ENCODE peak calls at places on chromosomes 3 and 15, in six cellular contexts. P is PC-3, S is heart left ventricle, F is SJSA1, G is neural progenitor cell, X is IMR-90. V is an unnamed sample.
A peak's percentile ranks its signal among the peaks of the same experiment; 100 is the strongest.

GRCh38 chr15:78934063-78935023 is 10.5 kb downstream of the CTSH start:
- DNase-seq in P (no peak), S (peak; percentile 47), F (no peak), G (no peak), X (no peak), V (no peak)

GRCh38 chr3:51712963-51713362 is 6.1 kb downstream of the GRM2 start:
- DNase-seq in P (no peak), S (no peak), F (peak; percentile 19), G (no peak), X (no peak), V (no peak)

GRCh38 chr3:48503406-48504050 is 446 bp downstream of the SHISA5 start:
- DNase-seq in P (peak; percentile 55), S (peak; percentile 61), F (no peak), G (peak; percentile 61), X (peak; percentile 42), V (peak; percentile 36)

GRCh38 chr3:37103103-37103815 is 71.1 kb downstream of the LRRFIP2 start:
- DNase-seq in P (no peak), S (no peak), F (no peak), G (no peak), X (no peak), V (no peak)

GRCh38 chr15:61759639-61760038 is 300.6 kb downstream of the VPS13C start:
- DNase-seq in P (no peak), S (no peak), F (no peak), G (no peak), X (no peak), V (no peak)

GRCh38 chr15:83999396-84000120 is 236.0 kb upstream of the GOLGA6L4 start:
- DNase-seq in P (peak; percentile 72), S (no peak), F (no peak), G (no peak), X (peak; percentile 2), V (peak; percentile 27)

GRCh38 chr3:52452570-52453221 is 1.1 kb downstream of the TNNC1 start:
- DNase-seq in P (no peak), S (peak; percentile 93), F (no peak), G (peak; percentile 24), X (no peak), V (peak; percentile 57)

GRCh38 chr3:107958151-107958550 is 132.7 kb downstream of the CD47 start:
- DNase-seq in P (no peak), S (no peak), F (no peak), G (no peak), X (no peak), V (no peak)

GRCh38 chr3:27888562-27888961 is 166.4 kb upstream of the EOMES start:
- DNase-seq in P (no peak), S (no peak), F (no peak), G (peak; percentile 15), X (peak; percentile 0), V (no peak)

GRCh38 chr3:119294402-119294888 is 262 bp downstream of the ARHGAP31 start:
- DNase-seq in P (no peak), S (peak; percentile 69), F (peak; percentile 50), G (peak; percentile 51), X (no peak), V (peak; percentile 53)

GRCh38 chr3:62248831-62249776 is 124.2 kb downstream of the FEZF2 start:
- DNase-seq in P (no peak), S (no peak), F (no peak), G (no peak), X (peak; percentile 2), V (no peak)

GRCh38 chr3:151407928-151408327 is 23.4 kb upstream of the P2RY12 start:
- DNase-seq in P (no peak), S (no peak), F (no peak), G (no peak), X (no peak), V (no peak)

GRCh38 chr15:99683000-99683670 is 50.1 kb downstream of the LYSMD4 start:
- DNase-seq in P (no peak), S (no peak), F (no peak), G (no peak), X (peak; percentile 22), V (no peak)

GRCh38 chr15:98681061-98681460 is 32.7 kb downstream of the IGF1R start:
- DNase-seq in P (no peak), S (no peak), F (no peak), G (no peak), X (no peak), V (no peak)

GRCh38 chr15:45377630-45378148 is 655 bp downstream of the GATM start:
- DNase-seq in P (no peak), S (peak; percentile 69), F (no peak), G (peak; percentile 41), X (no peak), V (peak; percentile 95)

GRCh38 chr3:38039899-38040261 is 872 bp downstream of the DLEC1 start:
- DNase-seq in P (no peak), S (peak; percentile 76), F (no peak), G (peak; percentile 41), X (peak; percentile 42), V (no peak)

GRCh38 chr3:194051554-194052175 is 84.3 kb upstream of the HES1 start:
- DNase-seq in P (no peak), S (no peak), F (no peak), G (no peak), X (no peak), V (no peak)

GRCh38 chr3:169152319-169152718 is 511.2 kb downstream of the MECOM start:
- DNase-seq in P (no peak), S (no peak), F (no peak), G (no peak), X (no peak), V (no peak)

GRCh38 chr3:3013299-3013698 is 96.9 kb downstream of the IL5RA start:
- DNase-seq in P (no peak), S (no peak), F (no peak), G (no peak), X (no peak), V (no peak)

DNA sequence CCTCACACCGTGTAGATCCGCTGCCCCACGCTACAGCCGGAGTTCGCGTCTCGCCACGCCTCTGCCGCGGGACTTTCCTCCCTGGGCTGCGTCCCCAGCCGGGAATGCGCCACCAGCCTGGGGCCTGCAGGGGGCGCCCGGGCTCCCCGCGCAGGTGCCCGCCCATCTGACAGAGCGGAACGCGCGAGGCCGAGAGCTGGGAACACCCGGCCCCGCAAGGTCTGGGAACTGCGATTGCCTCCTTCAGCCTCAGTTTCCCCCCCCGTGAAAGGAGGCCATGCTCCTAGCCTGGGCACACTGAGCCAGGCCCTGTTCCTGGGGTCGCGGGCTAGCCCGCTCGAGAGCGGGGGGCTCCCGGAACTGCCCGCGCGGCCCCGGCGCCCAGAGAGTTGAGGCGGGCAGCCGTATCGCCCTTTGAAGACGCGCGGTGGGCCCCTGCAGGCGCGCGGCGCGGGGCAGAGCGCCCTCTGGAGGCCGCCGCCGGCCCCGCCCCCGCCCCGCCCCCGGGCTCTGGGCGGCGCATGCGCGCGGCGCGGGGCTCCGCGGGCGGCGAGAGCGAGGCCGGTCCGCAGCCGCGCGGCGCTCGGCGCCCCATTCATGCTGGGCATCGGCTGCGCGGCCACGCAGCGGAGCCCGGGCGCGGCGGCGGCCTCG is at the start of gene PLXNA1:
- DNase-seq in P (peak; percentile 77), S (peak; percentile 86), F (peak; percentile 73), G (peak; percentile 92), X (peak; percentile 66), V (peak; percentile 83)
- H3K27ac ChIP-seq in P (peak within 1 kb of the TSS; percentile 30), S (peak within 1 kb of the TSS; percentile 60), F (peak within 1 kb of the TSS; percentile 79), G (no peak within 1 kb of the TSS), X (peak within 1 kb of the TSS; percentile 72), V (peak within 1 kb of the TSS; percentile 45)

GRCh38 chr15:95113041-95113440 is 881.7 kb downstream of the MCTP2 start:
- DNase-seq in P (no peak), S (no peak), F (no peak), G (no peak), X (no peak), V (no peak)

GRCh38 chr15:95108673-95109072 is 877.3 kb downstream of the MCTP2 start:
- DNase-seq in P (no peak), S (no peak), F (no peak), G (no peak), X (no peak), V (no peak)

GRCh38 chr15:95106781-95107180 is 875.4 kb downstream of the MCTP2 start:
- DNase-seq in P (no peak), S (no peak), F (no peak), G (peak; percentile 22), X (no peak), V (no peak)

DNA sequence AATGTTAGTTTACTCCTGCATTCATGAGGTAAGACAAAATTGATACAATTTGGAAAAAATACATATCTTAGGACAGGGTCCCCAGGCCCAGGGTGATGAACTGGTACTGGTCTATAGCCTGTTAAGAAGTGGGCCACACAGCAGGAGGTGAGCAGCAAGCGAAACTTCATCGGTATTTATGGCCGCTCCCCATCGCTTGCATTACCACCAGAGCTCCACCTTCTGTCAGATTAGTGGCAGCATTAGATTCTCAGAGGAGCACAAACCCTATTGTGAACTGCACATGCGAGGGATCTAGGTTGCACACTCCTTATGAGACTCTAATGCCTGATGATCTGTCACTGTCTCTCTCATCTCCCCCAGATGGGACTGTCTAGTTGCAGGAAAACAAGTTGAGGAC is 880.6 kb downstream of the MCTP2 start:
- DNase-seq in P (no peak), S (no peak), F (no peak), G (no peak), X (no peak), V (no peak)
- H3K9me3 ChIP-seq in P (no peaks in the 10 kb centered on the region), S (no peaks in the 10 kb centered on the region), F (peaks cover 3% of the 10 kb centered on the region), G (no peaks in the 10 kb centered on the region), X (no peaks in the 10 kb centered on the region), V (no peaks in the 10 kb centered on the region)

GRCh38 chr3:39639344-39640236 is 169.8 kb upstream of the MYRIP start:
- DNase-seq in P (peak; percentile 94), S (no peak), F (peak; percentile 76), G (peak; percentile 3), X (peak; percentile 96), V (peak; percentile 6)

GRCh38 chr3:39641210-39641718 is 168.1 kb upstream of the MYRIP start:
- DNase-seq in P (no peak), S (no peak), F (no peak), G (no peak), X (no peak), V (no peak)

GRCh38 chr3:39638286-39638685 is 170.8 kb downstream of the MOBP start:
- DNase-seq in P (no peak), S (no peak), F (no peak), G (no peak), X (no peak), V (no peak)

DNA sequence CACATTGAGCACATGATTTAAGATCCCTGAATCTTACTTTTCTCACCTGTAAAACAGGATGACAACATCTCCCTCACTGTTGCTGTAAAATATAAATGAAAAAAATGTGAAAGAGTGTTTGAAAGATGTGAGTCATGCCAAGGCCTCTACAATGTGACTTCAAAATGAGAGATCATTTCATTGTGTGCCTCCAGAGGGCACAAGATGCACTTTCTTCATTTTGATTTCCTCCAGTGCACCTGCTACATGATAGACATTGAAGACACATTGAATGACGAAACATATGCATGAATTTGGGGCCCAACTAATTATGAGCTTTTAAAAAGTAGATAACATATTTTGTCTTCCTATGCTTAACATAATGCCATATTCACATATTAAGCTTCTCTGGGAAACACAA is 170.3 kb downstream of the MOBP start:
- DNase-seq in P (peak; percentile 61), S (no peak), F (no peak), G (no peak), X (peak; percentile 48), V (no peak)
- H3K27ac ChIP-seq in P (no peak overlapping the region), S (no peak overlapping the region), F (no peak overlapping the region), G (no peak overlapping the region), X (no peak overlapping the region), V (no peak overlapping the region)

DNA sequence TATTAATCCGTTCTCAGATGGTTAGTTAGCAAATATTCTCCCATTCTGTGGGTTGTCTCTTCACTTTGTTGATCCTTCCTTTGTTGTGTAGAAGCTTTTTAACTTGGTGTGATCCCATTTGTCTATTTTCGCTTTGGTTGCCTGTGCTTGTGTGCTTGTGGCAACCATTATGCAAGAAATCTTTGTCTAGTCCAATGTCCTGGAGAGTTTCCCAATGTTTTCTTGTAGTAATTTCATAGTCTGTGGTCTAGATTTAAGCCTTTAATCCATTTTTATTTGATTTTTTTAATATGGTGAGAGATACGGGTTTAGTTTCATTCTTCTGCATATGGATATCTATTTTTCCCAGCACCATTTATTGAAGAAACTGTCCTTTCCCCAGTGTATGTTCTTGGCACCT is 59.8 kb downstream of the RASA2 start:
- DNase-seq in P (no peak), S (no peak), F (no peak), G (no peak), X (no peak), V (no peak)
- H3K9me3 ChIP-seq in P (no peaks in the 10 kb centered on the region), S (no peaks in the 10 kb centered on the region), F (peaks cover 3% of the 10 kb centered on the region), G (peaks cover 5% of the 10 kb centered on the region), X (peaks cover 4% of the 10 kb centered on the region), V (peaks cover 17% of the 10 kb centered on the region)